ENCODE peak calls at places on chromosomes 4 and X, in ten cellular contexts. One of them, this sample, is unnamed.

GRCh38 chr4:10347815-10348214 is 109.4 kb downstream of the ZNF518B start:
- DNase-seq in EH: no peak
- DNase-seq in T-helper 17 cell: no peak
- DNase-seq in NB4: no peak
- DNase-seq in HFF-Myc: no peak
- DNase-seq in Panc1: no peak
- DNase-seq in suprapubic skin: no peak
- DNase-seq in naive B cell: no peak
- DNase-seq in activated CD4-positive, alpha-beta T cell treated with anti-CD3 and anti-CD28 coated beads, Interleukin-2, amount 10 ng/mL, durations not matched to agents 7 days and 5 days: no peak
- DNase-seq in NCI-H345: no peak
- DNase-seq in this sample: no peak

GRCh38 chrX:21973321-21974010 is 33.0 kb downstream of the SMS start:
- DNase-seq in EH: no peak
- DNase-seq in T-helper 17 cell: no peak
- DNase-seq in NB4: no peak
- DNase-seq in HFF-Myc: no peak
- DNase-seq in Panc1: no peak
- DNase-seq in suprapubic skin: no peak
- DNase-seq in naive B cell: no peak
- DNase-seq in activated CD4-positive, alpha-beta T cell treated with anti-CD3 and anti-CD28 coated beads, Interleukin-2, amount 10 ng/mL, durations not matched to agents 7 days and 5 days: no peak
- DNase-seq in NCI-H345: no peak
- DNase-seq in this sample: no peak

GRCh38 chrX:78548012-78548411 is 111.1 kb downstream of the RTL3 start:
- DNase-seq in EH: peak
- DNase-seq in T-helper 17 cell: no peak
- DNase-seq in NB4: no peak
- DNase-seq in HFF-Myc: no peak
- DNase-seq in Panc1: no peak
- DNase-seq in suprapubic skin: no peak
- DNase-seq in naive B cell: no peak
- DNase-seq in activated CD4-positive, alpha-beta T cell treated with anti-CD3 and anti-CD28 coated beads, Interleukin-2, amount 10 ng/mL, durations not matched to agents 7 days and 5 days: no peak
- DNase-seq in NCI-H345: no peak
- DNase-seq in this sample: no peak

GRCh38 chr4:57020467-57021101 is 41.9 kb downstream of the POLR2B start:
- DNase-seq in EH: peak
- DNase-seq in T-helper 17 cell: no peak
- DNase-seq in NB4: no peak
- DNase-seq in HFF-Myc: no peak
- DNase-seq in Panc1: no peak
- DNase-seq in suprapubic skin: no peak
- DNase-seq in naive B cell: no peak
- DNase-seq in activated CD4-positive, alpha-beta T cell treated with anti-CD3 and anti-CD28 coated beads, Interleukin-2, amount 10 ng/mL, durations not matched to agents 7 days and 5 days: no peak
- DNase-seq in NCI-H345: no peak
- DNase-seq in this sample: peak

GRCh38 chr4:177574446-177574845 is 132.2 kb upstream of the AGA start:
- DNase-seq in EH: peak
- DNase-seq in T-helper 17 cell: no peak
- DNase-seq in NB4: no peak
- DNase-seq in HFF-Myc: no peak
- DNase-seq in Panc1: no peak
- DNase-seq in suprapubic skin: no peak
- DNase-seq in naive B cell: no peak
- DNase-seq in activated CD4-positive, alpha-beta T cell treated with anti-CD3 and anti-CD28 coated beads, Interleukin-2, amount 10 ng/mL, durations not matched to agents 7 days and 5 days: no peak
- DNase-seq in NCI-H345: no peak
- DNase-seq in this sample: no peak

GRCh38 chr4:11614426-11614825 is 185.7 kb upstream of the HS3ST1 start:
- DNase-seq in EH: no peak
- DNase-seq in T-helper 17 cell: no peak
- DNase-seq in NB4: no peak
- DNase-seq in HFF-Myc: no peak
- DNase-seq in Panc1: no peak
- DNase-seq in suprapubic skin: no peak
- DNase-seq in naive B cell: no peak
- DNase-seq in activated CD4-positive, alpha-beta T cell treated with anti-CD3 and anti-CD28 coated beads, Interleukin-2, amount 10 ng/mL, durations not matched to agents 7 days and 5 days: no peak
- DNase-seq in NCI-H345: no peak
- DNase-seq in this sample: peak

GRCh38 chr4:71366776-71367175 is 28.0 kb downstream of the SLC4A4 start:
- DNase-seq in EH: no peak
- DNase-seq in T-helper 17 cell: no peak
- DNase-seq in NB4: no peak
- DNase-seq in HFF-Myc: no peak
- DNase-seq in Panc1: no peak
- DNase-seq in suprapubic skin: no peak
- DNase-seq in naive B cell: no peak
- DNase-seq in activated CD4-positive, alpha-beta T cell treated with anti-CD3 and anti-CD28 coated beads, Interleukin-2, amount 10 ng/mL, durations not matched to agents 7 days and 5 days: no peak
- DNase-seq in NCI-H345: no peak
- DNase-seq in this sample: no peak

GRCh38 chr4:39178706-39179105 is 3.6 kb upstream of the WDR19 start:
- DNase-seq in EH: peak
- DNase-seq in T-helper 17 cell: no peak
- DNase-seq in NB4: no peak
- DNase-seq in HFF-Myc: no peak
- DNase-seq in Panc1: no peak
- DNase-seq in suprapubic skin: no peak
- DNase-seq in naive B cell: no peak
- DNase-seq in activated CD4-positive, alpha-beta T cell treated with anti-CD3 and anti-CD28 coated beads, Interleukin-2, amount 10 ng/mL, durations not matched to agents 7 days and 5 days: no peak
- DNase-seq in NCI-H345: no peak
- DNase-seq in this sample: no peak

GRCh38 chr4:180059216-180059881 is 2183.9 kb upstream of the TENM3 start:
- DNase-seq in EH: no peak
- DNase-seq in T-helper 17 cell: no peak
- DNase-seq in NB4: peak
- DNase-seq in HFF-Myc: no peak
- DNase-seq in Panc1: no peak
- DNase-seq in suprapubic skin: no peak
- DNase-seq in naive B cell: peak
- DNase-seq in activated CD4-positive, alpha-beta T cell treated with anti-CD3 and anti-CD28 coated beads, Interleukin-2, amount 10 ng/mL, durations not matched to agents 7 days and 5 days: no peak
- DNase-seq in NCI-H345: no peak
- DNase-seq in this sample: no peak

GRCh38 chr4:177275999-177276398 is 33.7 kb upstream of the NEIL3 start:
- DNase-seq in EH: no peak
- DNase-seq in T-helper 17 cell: no peak
- DNase-seq in NB4: peak
- DNase-seq in HFF-Myc: no peak
- DNase-seq in Panc1: no peak
- DNase-seq in suprapubic skin: no peak
- DNase-seq in naive B cell: no peak
- DNase-seq in activated CD4-positive, alpha-beta T cell treated with anti-CD3 and anti-CD28 coated beads, Interleukin-2, amount 10 ng/mL, durations not matched to agents 7 days and 5 days: no peak
- DNase-seq in NCI-H345: no peak
- DNase-seq in this sample: no peak

GRCh38 chrX:52574416-52575275 is 57.8 kb upstream of the XAGE1B start:
- DNase-seq in EH: peak
- DNase-seq in T-helper 17 cell: no peak
- DNase-seq in NB4: peak
- DNase-seq in HFF-Myc: peak
- DNase-seq in Panc1: peak
- DNase-seq in suprapubic skin: no peak
- DNase-seq in naive B cell: peak
- DNase-seq in activated CD4-positive, alpha-beta T cell treated with anti-CD3 and anti-CD28 coated beads, Interleukin-2, amount 10 ng/mL, durations not matched to agents 7 days and 5 days: peak
- DNase-seq in NCI-H345: peak
- DNase-seq in this sample: no peak

GRCh38 chr4:19300213-19300612 is 951.5 kb upstream of the SLIT2 start:
- DNase-seq in EH: peak
- DNase-seq in T-helper 17 cell: no peak
- DNase-seq in NB4: no peak
- DNase-seq in HFF-Myc: peak
- DNase-seq in Panc1: no peak
- DNase-seq in suprapubic skin: no peak
- DNase-seq in naive B cell: no peak
- DNase-seq in activated CD4-positive, alpha-beta T cell treated with anti-CD3 and anti-CD28 coated beads, Interleukin-2, amount 10 ng/mL, durations not matched to agents 7 days and 5 days: no peak
- DNase-seq in NCI-H345: no peak
- DNase-seq in this sample: no peak

GRCh38 chr4:3391422-3391821 is 50.3 kb upstream of the HGFAC start:
- DNase-seq in EH: no peak
- DNase-seq in T-helper 17 cell: no peak
- DNase-seq in NB4: no peak
- DNase-seq in HFF-Myc: no peak
- DNase-seq in Panc1: no peak
- DNase-seq in suprapubic skin: no peak
- DNase-seq in naive B cell: no peak
- DNase-seq in activated CD4-positive, alpha-beta T cell treated with anti-CD3 and anti-CD28 coated beads, Interleukin-2, amount 10 ng/mL, durations not matched to agents 7 days and 5 days: no peak
- DNase-seq in NCI-H345: no peak
- DNase-seq in this sample: no peak

GRCh38 chr4:182400754-182401153 is 157.6 kb downstream of the TENM3 start:
- DNase-seq in EH: no peak
- DNase-seq in T-helper 17 cell: no peak
- DNase-seq in NB4: no peak
- DNase-seq in HFF-Myc: no peak
- DNase-seq in Panc1: no peak
- DNase-seq in suprapubic skin: no peak
- DNase-seq in naive B cell: no peak
- DNase-seq in activated CD4-positive, alpha-beta T cell treated with anti-CD3 and anti-CD28 coated beads, Interleukin-2, amount 10 ng/mL, durations not matched to agents 7 days and 5 days: no peak
- DNase-seq in NCI-H345: no peak
- DNase-seq in this sample: no peak

GRCh38 chrX:105973387-105973739 is 65.2 kb downstream of the SERPINA7 start:
- DNase-seq in EH: no peak
- DNase-seq in T-helper 17 cell: no peak
- DNase-seq in NB4: no peak
- DNase-seq in HFF-Myc: no peak
- DNase-seq in Panc1: no peak
- DNase-seq in suprapubic skin: no peak
- DNase-seq in naive B cell: no peak
- DNase-seq in activated CD4-positive, alpha-beta T cell treated with anti-CD3 and anti-CD28 coated beads, Interleukin-2, amount 10 ng/mL, durations not matched to agents 7 days and 5 days: no peak
- DNase-seq in NCI-H345: no peak
- DNase-seq in this sample: no peak

GRCh38 chrX:53190363-53190960 is 34.5 kb downstream of the KDM5C start:
- DNase-seq in EH: no peak
- DNase-seq in T-helper 17 cell: no peak
- DNase-seq in NB4: peak
- DNase-seq in HFF-Myc: no peak
- DNase-seq in Panc1: no peak
- DNase-seq in suprapubic skin: no peak
- DNase-seq in naive B cell: no peak
- DNase-seq in activated CD4-positive, alpha-beta T cell treated with anti-CD3 and anti-CD28 coated beads, Interleukin-2, amount 10 ng/mL, durations not matched to agents 7 days and 5 days: no peak
- DNase-seq in NCI-H345: no peak
- DNase-seq in this sample: no peak

GRCh38 chr4:11535333-11535732 is 106.6 kb upstream of the HS3ST1 start:
- DNase-seq in EH: no peak
- DNase-seq in T-helper 17 cell: no peak
- DNase-seq in NB4: no peak
- DNase-seq in HFF-Myc: no peak
- DNase-seq in Panc1: no peak
- DNase-seq in suprapubic skin: no peak
- DNase-seq in naive B cell: no peak
- DNase-seq in activated CD4-positive, alpha-beta T cell treated with anti-CD3 and anti-CD28 coated beads, Interleukin-2, amount 10 ng/mL, durations not matched to agents 7 days and 5 days: no peak
- DNase-seq in NCI-H345: no peak
- DNase-seq in this sample: no peak

GRCh38 chr4:125198916-125199315 is 115.8 kb upstream of the FAT4 start:
- DNase-seq in EH: peak
- DNase-seq in T-helper 17 cell: no peak
- DNase-seq in NB4: peak
- DNase-seq in HFF-Myc: no peak
- DNase-seq in Panc1: peak
- DNase-seq in suprapubic skin: no peak
- DNase-seq in naive B cell: no peak
- DNase-seq in activated CD4-positive, alpha-beta T cell treated with anti-CD3 and anti-CD28 coated beads, Interleukin-2, amount 10 ng/mL, durations not matched to agents 7 days and 5 days: no peak
- DNase-seq in NCI-H345: no peak
- DNase-seq in this sample: no peak

GRCh38 chrX:114071412-114071811 is 512.5 kb upstream of the HTR2C start:
- DNase-seq in EH: no peak
- DNase-seq in T-helper 17 cell: no peak
- DNase-seq in NB4: no peak
- DNase-seq in HFF-Myc: no peak
- DNase-seq in Panc1: no peak
- DNase-seq in suprapubic skin: no peak
- DNase-seq in naive B cell: no peak
- DNase-seq in activated CD4-positive, alpha-beta T cell treated with anti-CD3 and anti-CD28 coated beads, Interleukin-2, amount 10 ng/mL, durations not matched to agents 7 days and 5 days: no peak
- DNase-seq in NCI-H345: no peak
- DNase-seq in this sample: no peak

GRCh38 chr4:100208964-100209363 is 18.7 kb upstream of the DDIT4L start:
- DNase-seq in EH: no peak
- DNase-seq in T-helper 17 cell: no peak
- DNase-seq in NB4: no peak
- DNase-seq in HFF-Myc: no peak
- DNase-seq in Panc1: no peak
- DNase-seq in suprapubic skin: no peak
- DNase-seq in naive B cell: no peak
- DNase-seq in activated CD4-positive, alpha-beta T cell treated with anti-CD3 and anti-CD28 coated beads, Interleukin-2, amount 10 ng/mL, durations not matched to agents 7 days and 5 days: no peak
- DNase-seq in NCI-H345: no peak
- DNase-seq in this sample: no peak

GRCh38 chrX:15207384-15207783 is 62.5 kb downstream of the ASB9 start:
- DNase-seq in EH: no peak
- DNase-seq in T-helper 17 cell: no peak
- DNase-seq in NB4: no peak
- DNase-seq in HFF-Myc: no peak
- DNase-seq in Panc1: no peak
- DNase-seq in suprapubic skin: no peak
- DNase-seq in naive B cell: no peak
- DNase-seq in activated CD4-positive, alpha-beta T cell treated with anti-CD3 and anti-CD28 coated beads, Interleukin-2, amount 10 ng/mL, durations not matched to agents 7 days and 5 days: no peak
- DNase-seq in NCI-H345: no peak
- DNase-seq in this sample: no peak

GRCh38 chrX:139113682-139114081 is 402.2 kb upstream of the FGF13 start:
- DNase-seq in EH: no peak
- DNase-seq in T-helper 17 cell: no peak
- DNase-seq in NB4: peak
- DNase-seq in HFF-Myc: no peak
- DNase-seq in Panc1: no peak
- DNase-seq in suprapubic skin: no peak
- DNase-seq in naive B cell: no peak
- DNase-seq in activated CD4-positive, alpha-beta T cell treated with anti-CD3 and anti-CD28 coated beads, Interleukin-2, amount 10 ng/mL, durations not matched to agents 7 days and 5 days: no peak
- DNase-seq in NCI-H345: no peak
- DNase-seq in this sample: no peak

GRCh38 chr4:133151301-133151680 is 2.2 kb downstream of the PCDH10 start:
- DNase-seq in EH: peak
- DNase-seq in T-helper 17 cell: no peak
- DNase-seq in NB4: no peak
- DNase-seq in HFF-Myc: no peak
- DNase-seq in Panc1: no peak
- DNase-seq in suprapubic skin: no peak
- DNase-seq in naive B cell: no peak
- DNase-seq in activated CD4-positive, alpha-beta T cell treated with anti-CD3 and anti-CD28 coated beads, Interleukin-2, amount 10 ng/mL, durations not matched to agents 7 days and 5 days: no peak
- DNase-seq in NCI-H345: peak
- DNase-seq in this sample: no peak

GRCh38 chrX:111543212-111543762 is 31.8 kb downstream of the SERTM2 start:
- DNase-seq in EH: no peak
- DNase-seq in T-helper 17 cell: no peak
- DNase-seq in NB4: no peak
- DNase-seq in HFF-Myc: no peak
- DNase-seq in Panc1: no peak
- DNase-seq in suprapubic skin: no peak
- DNase-seq in naive B cell: no peak
- DNase-seq in activated CD4-positive, alpha-beta T cell treated with anti-CD3 and anti-CD28 coated beads, Interleukin-2, amount 10 ng/mL, durations not matched to agents 7 days and 5 days: no peak
- DNase-seq in NCI-H345: no peak
- DNase-seq in this sample: no peak

GRCh38 chr4:21628916-21629315 is 319.7 kb downstream of the KCNIP4 start:
- DNase-seq in EH: no peak
- DNase-seq in T-helper 17 cell: no peak
- DNase-seq in NB4: no peak
- DNase-seq in HFF-Myc: no peak
- DNase-seq in Panc1: no peak
- DNase-seq in suprapubic skin: no peak
- DNase-seq in naive B cell: no peak
- DNase-seq in activated CD4-positive, alpha-beta T cell treated with anti-CD3 and anti-CD28 coated beads, Interleukin-2, amount 10 ng/mL, durations not matched to agents 7 days and 5 days: no peak
- DNase-seq in NCI-H345: no peak
- DNase-seq in this sample: no peak

GRCh38 chr4:105280338-105280809 is 133.7 kb downstream of the TET2 start:
- DNase-seq in EH: peak
- DNase-seq in T-helper 17 cell: no peak
- DNase-seq in NB4: no peak
- DNase-seq in HFF-Myc: peak
- DNase-seq in Panc1: no peak
- DNase-seq in suprapubic skin: no peak
- DNase-seq in naive B cell: no peak
- DNase-seq in activated CD4-positive, alpha-beta T cell treated with anti-CD3 and anti-CD28 coated beads, Interleukin-2, amount 10 ng/mL, durations not matched to agents 7 days and 5 days: no peak
- DNase-seq in NCI-H345: no peak
- DNase-seq in this sample: peak

GRCh38 chr4:114349543-114350175 is 248.9 kb upstream of the UGT8 start:
- DNase-seq in EH: peak
- DNase-seq in T-helper 17 cell: no peak
- DNase-seq in NB4: no peak
- DNase-seq in HFF-Myc: peak
- DNase-seq in Panc1: no peak
- DNase-seq in suprapubic skin: no peak
- DNase-seq in naive B cell: no peak
- DNase-seq in activated CD4-positive, alpha-beta T cell treated with anti-CD3 and anti-CD28 coated beads, Interleukin-2, amount 10 ng/mL, durations not matched to agents 7 days and 5 days: no peak
- DNase-seq in NCI-H345: no peak
- DNase-seq in this sample: no peak

GRCh38 chr4:74661427-74662171 is 132.7 kb downstream of the BTC start:
- DNase-seq in EH: peak
- DNase-seq in T-helper 17 cell: no peak
- DNase-seq in NB4: no peak
- DNase-seq in HFF-Myc: no peak
- DNase-seq in Panc1: no peak
- DNase-seq in suprapubic skin: no peak
- DNase-seq in naive B cell: no peak
- DNase-seq in activated CD4-positive, alpha-beta T cell treated with anti-CD3 and anti-CD28 coated beads, Interleukin-2, amount 10 ng/mL, durations not matched to agents 7 days and 5 days: no peak
- DNase-seq in NCI-H345: no peak
- DNase-seq in this sample: no peak